ENCODE peak calls at places on chromosome 16, in six cellular contexts. H is GM12891, P is K562, I is H1, V is HepG2, X is GM12878. N is an unnamed sample.
A peak's percentile ranks its signal among the peaks of the same experiment; 100 is the strongest.

GRCh38 chr16:24518498-24518897 is 20.9 kb upstream of the RBBP6 start:
- DNase-seq in H (no peak), P (no peak), I (no peak), V (no peak), X (no peak), N (no peak)

GRCh38 chr16:1708768-1709180 is 2.8 kb downstream of the MAPK8IP3 start:
- DNase-seq in H (no peak), P (peak; percentile 92), I (no peak), V (no peak), X (no peak), N (no peak)

GRCh38 chr16:674968-675883 is at the start of gene RHBDL1:
- DNase-seq in H (no peak), P (peak; percentile 90), I (peak; percentile 68), V (peak; percentile 26), X (no peak), N (no peak)

GRCh38 chr16:87465306-87465705 is 27.5 kb downstream of the ZCCHC14 start:
- DNase-seq in H (no peak), P (peak; percentile 73), I (no peak), V (peak; percentile 79), X (no peak), N (no peak)

GRCh38 chr16:68792465-68793324 is 50.6 kb upstream of the TANGO6 start:
- DNase-seq in H (no peak), P (peak; percentile 18), I (no peak), V (peak; percentile 95), X (no peak), N (no peak)

GRCh38 chr16:81885976-81886586 is 107.0 kb downstream of the PLCG2 start:
- DNase-seq in H (peak; percentile 39), P (peak; percentile 68), I (peak; percentile 36), V (peak; percentile 31), X (no peak), N (peak; percentile 43)

GRCh38 chr16:19805459-19806160 is 79.0 kb downstream of the GPRC5B start:
- DNase-seq in H (no peak), P (no peak), I (no peak), V (no peak), X (no peak), N (no peak)

GRCh38 chr16:6258056-6258455 is 1074.6 kb upstream of the RBFOX1 start:
- DNase-seq in H (no peak), P (no peak), I (no peak), V (no peak), X (no peak), N (no peak)

GRCh38 chr16:87436225-87437172 is 44.4 kb downstream of the MAP1LC3B start:
- DNase-seq in H (no peak), P (no peak), I (no peak), V (no peak), X (no peak), N (no peak)

GRCh38 chr16:55569025-55569424 is 2.5 kb downstream of the CAPNS2 start:
- DNase-seq in H (no peak), P (no peak), I (no peak), V (no peak), X (no peak), N (no peak)

GRCh38 chr16:5041604-5042133 is 7.9 kb upstream of the NAGPA start:
- DNase-seq in H (no peak), P (no peak), I (no peak), V (no peak), X (peak; percentile 41), N (no peak)

GRCh38 chr16:23209606-23210005 is 27.1 kb downstream of the SCNN1G start:
- DNase-seq in H (no peak), P (no peak), I (no peak), V (no peak), X (no peak), N (no peak)

GRCh38 chr16:82432261-82432660 is 194.5 kb upstream of the CDH13 start:
- DNase-seq in H (no peak), P (no peak), I (no peak), V (no peak), X (no peak), N (no peak)

GRCh38 chr16:4179020-4179419 is 62.8 kb upstream of the ADCY9 start:
- DNase-seq in H (no peak), P (peak; percentile 48), I (no peak), V (peak; percentile 10), X (no peak), N (no peak)

GRCh38 chr16:57446530-57447141 is 549 bp downstream of the CIAPIN1 start:
- DNase-seq in H (peak; percentile 41), P (peak; percentile 39), I (no peak), V (no peak), X (no peak), N (peak; percentile 33)

GRCh38 chr16:87391324-87391949 is 699 bp upstream of the MAP1LC3B start:
- DNase-seq in H (no peak), P (peak; percentile 74), I (no peak), V (peak; percentile 76), X (no peak), N (no peak)

GRCh38 chr16:75225092-75225491 is 6.3 kb downstream of the CTRB1 start:
- DNase-seq in H (no peak), P (no peak), I (no peak), V (no peak), X (no peak), N (no peak)

GRCh38 chr16:24577167-24577566 is 37.8 kb downstream of the RBBP6 start:
- DNase-seq in H (no peak), P (no peak), I (no peak), V (no peak), X (no peak), N (no peak)

GRCh38 chr16:83952940-83953795 is at the start of gene OSGIN1:
- DNase-seq in H (peak; percentile 76), P (peak; percentile 98), I (no peak), V (peak; percentile 95), X (peak; percentile 25), N (peak; percentile 71)

GRCh38 chr16:50280932-50281331 is 14.6 kb downstream of the ADCY7 start:
- DNase-seq in H (no peak), P (no peak), I (no peak), V (no peak), X (no peak), N (no peak)

GRCh38 chr16:80285089-80285488 is 255.7 kb upstream of the DYNLRB2 start:
- DNase-seq in H (no peak), P (no peak), I (no peak), V (no peak), X (no peak), N (no peak)

GRCh38 chr16:15732416-15732815 is 82.4 kb downstream of the NDE1 start:
- DNase-seq in H (no peak), P (no peak), I (no peak), V (no peak), X (no peak), N (no peak)

GRCh38 chr16:83389751-83390150 is 418.0 kb upstream of the HSBP1 start:
- DNase-seq in H (no peak), P (no peak), I (no peak), V (no peak), X (no peak), N (no peak)

GRCh38 chr16:9843424-9844013 is 338.7 kb downstream of the GRIN2A start:
- DNase-seq in H (no peak), P (no peak), I (no peak), V (no peak), X (no peak), N (no peak)

GRCh38 chr16:65178151-65178550 is 56.3 kb upstream of the CDH11 start:
- DNase-seq in H (no peak), P (no peak), I (no peak), V (no peak), X (no peak), N (no peak)

GRCh38 chr16:80437707-80438106 is 103.1 kb upstream of the DYNLRB2 start:
- DNase-seq in H (no peak), P (no peak), I (no peak), V (no peak), X (no peak), N (no peak)

GRCh38 chr16:16971042-16971441 is 499.7 kb downstream of the XYLT1 start:
- DNase-seq in H (no peak), P (no peak), I (no peak), V (no peak), X (no peak), N (no peak)
- TF ChIP-seq POLR2A in H (no peak), P (no peak), I (no peak), V (no peak), X (no peak), N (no peak)

GRCh38 chr16:30893744-30894539 is at the start of gene BCL7C:
- DNase-seq in H (peak; percentile 85), P (peak; percentile 95), I (no peak), V (peak; percentile 90), X (no peak), N (peak; percentile 82)
- TF ChIP-seq POLR2AphosphoS5 in H (no peak), P (peak; percentile 21), I (peak; percentile 67), V (peak; percentile 50), X (no peak), N (no peak)

DNA sequence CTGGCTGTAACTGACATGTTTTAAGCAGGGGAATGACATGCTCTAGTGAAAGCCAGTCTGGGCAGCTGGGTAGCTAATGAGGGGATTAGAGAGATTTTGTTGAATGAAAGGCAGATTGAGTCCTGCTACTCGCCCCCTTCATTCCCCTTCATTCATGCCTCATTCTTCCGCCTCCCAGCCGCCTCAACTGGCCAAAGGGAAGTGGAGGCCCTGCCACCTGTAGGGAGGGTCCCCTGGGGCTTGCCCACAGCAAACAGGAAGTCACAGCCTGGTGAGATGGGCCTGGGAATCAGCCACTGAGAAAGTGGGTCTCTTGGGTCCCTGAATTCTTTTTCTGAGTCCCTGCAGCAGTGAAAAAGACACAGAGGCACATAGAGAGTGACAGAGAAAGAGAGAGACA is 1.1 kb upstream of the CD19 start:
- DNase-seq in H (no peak), P (no peak), I (no peak), V (no peak), X (peak; percentile 86), N (no peak)
- TF ChIP-seq TAF1 in H (no peak), P (no peak), I (no peak), V (no peak), X (no peak), N (no peak)

GRCh38 chr16:73058616-73059409 is 10.9 kb upstream of the ZFHX3 start:
- DNase-seq in H (peak; percentile 47), P (peak; percentile 11), I (no peak), V (no peak), X (no peak), N (no peak)

GRCh38 chr16:73058221-73058615 is 10.3 kb upstream of the ZFHX3 start:
- DNase-seq in H (peak; percentile 68), P (peak; percentile 30), I (no peak), V (no peak), X (no peak), N (peak; percentile 71)

GRCh38 chr16:73056911-73057310 is 9.0 kb upstream of the ZFHX3 start:
- DNase-seq in H (no peak), P (no peak), I (no peak), V (no peak), X (no peak), N (no peak)

GRCh38 chr16:73056383-73056782 is 8.5 kb upstream of the ZFHX3 start:
- DNase-seq in H (no peak), P (no peak), I (no peak), V (no peak), X (no peak), N (no peak)

GRCh38 chr16:73057369-73058210 is 9.7 kb upstream of the ZFHX3 start:
- DNase-seq in H (no peak), P (peak; percentile 7), I (no peak), V (no peak), X (no peak), N (no peak)
- TF ChIP-seq POLR2A in H (no peak), P (no peak), I (no peak), V (peak; percentile 46), X (no peak), N (no peak)